ENCODE peak calls at places on chromosomes 6 and 20, in seven cellular contexts. B is NCI-H774; C is GM03348; A is T-helper 2 cell; P is stimulated activated CD4-positive, alpha-beta T cell treated with anti-CD3 and anti-CD28 coated beads, Interleukin-4, amount 100 ng/mL, for 48 hours; W is smooth muscle cell of the brain vasculature; S is lower lobe of right lung. H is an unnamed sample.

GRCh38 chr6:133724726-133725125 is 164.2 kb upstream of the TCF21 start:
- DNase-seq in P (no peak), B (no peak), S (no peak), A (no peak), W (no peak), C (peak), H (no peak)

GRCh38 chr20:4384961-4385360 is 336.7 kb upstream of the PRND start:
- DNase-seq in S (no peak), W (no peak), C (no peak), P (no peak), A (no peak), B (no peak), H (no peak)

GRCh38 chr20:62337558-62338293 is 29.4 kb downstream of the LAMA5 start:
- DNase-seq in C (no peak), A (no peak), B (no peak), S (no peak), W (no peak), P (no peak), H (no peak)

GRCh38 chr6:123329337-123329736 is 307.4 kb downstream of the TRDN start:
- DNase-seq in W (no peak), S (no peak), C (no peak), P (no peak), A (no peak), B (no peak), H (no peak)

GRCh38 chr20:61031101-61031830 is 220.8 kb upstream of the CDH4 start:
- DNase-seq in W (no peak), C (no peak), A (no peak), S (no peak), P (no peak), B (no peak), H (no peak)

GRCh38 chr6:142551145-142551811 is 249.5 kb downstream of the ADGRG6 start:
- DNase-seq in C (peak), S (no peak), A (no peak), W (no peak), P (peak), B (no peak), H (no peak)

GRCh38 chr6:33215761-33216649 is 7.7 kb downstream of the RING1 start:
- DNase-seq in C (no peak), P (no peak), S (no peak), B (no peak), A (no peak), W (no peak), H (no peak)

GRCh38 chr6:109118955-109119354 is 23.6 kb downstream of the CEP57L1 start:
- DNase-seq in W (no peak), A (no peak), B (no peak), S (no peak), C (no peak), P (no peak), H (no peak)

GRCh38 chr6:142030115-142030619 is 102.6 kb upstream of the GJE1 start:
- DNase-seq in W (no peak), P (no peak), A (peak), S (no peak), C (no peak), B (no peak), H (no peak)

GRCh38 chr6:157549468-157549745 is 168.4 kb downstream of the ZDHHC14 start:
- DNase-seq in A (no peak), B (no peak), W (no peak), S (no peak), P (no peak), C (no peak), H (no peak)

GRCh38 chr6:129104560-129104959 is 221.6 kb downstream of the LAMA2 start:
- DNase-seq in B (no peak), C (no peak), S (no peak), A (no peak), W (no peak), P (no peak), H (no peak)

GRCh38 chr6:64479134-64479533 is 843.5 kb downstream of the PHF3 start:
- DNase-seq in P (no peak), W (no peak), S (no peak), C (no peak), A (no peak), B (no peak), H (no peak)

GRCh38 chr20:11181964-11182363 is 508.2 kb upstream of the JAG1 start:
- DNase-seq in S (no peak), B (no peak), P (no peak), A (no peak), C (no peak), W (no peak), H (no peak)

GRCh38 chr20:18213002-18213401 is 75.3 kb upstream of the ZNF133 start:
- DNase-seq in B (no peak), A (no peak), W (no peak), S (no peak), P (no peak), C (no peak), H (no peak)

GRCh38 chr20:906703-907102 is 9.4 kb downstream of the ANGPT4 start:
- DNase-seq in P (no peak), A (no peak), B (no peak), C (no peak), W (no peak), S (no peak), H (no peak)

GRCh38 chr6:26304213-26305096 is 60.5 kb upstream of the BTN3A2 start:
- DNase-seq in P (no peak), W (no peak), S (no peak), C (peak), B (no peak), A (peak), H (peak)

GRCh38 chr6:169205176-169206160 is 48.2 kb downstream of the THBS2 start:
- DNase-seq in P (no peak), W (no peak), S (no peak), B (no peak), A (no peak), C (peak), H (no peak)

GRCh38 chr6:84172574-84172973 is 54.9 kb downstream of the CEP162 start:
- DNase-seq in W (no peak), S (no peak), P (no peak), A (no peak), C (no peak), B (no peak), H (no peak)

GRCh38 chr6:10847684-10848083 is 9.3 kb upstream of the MAK start:
- DNase-seq in P (no peak), C (no peak), S (no peak), A (no peak), B (no peak), W (no peak), H (no peak)

GRCh38 chr20:23178806-23179205 is 92.7 kb upstream of the CD93 start:
- DNase-seq in P (no peak), B (no peak), A (no peak), S (no peak), C (no peak), W (no peak), H (no peak)

GRCh38 chr6:15539722-15540270 is 123.0 kb downstream of the DTNBP1 start:
- DNase-seq in S (no peak), B (no peak), C (no peak), A (no peak), P (no peak), W (no peak), H (no peak)

GRCh38 chr20:48008850-48009535 is 223.7 kb upstream of the SULF2 start:
- DNase-seq in C (peak), B (no peak), P (no peak), A (no peak), S (no peak), W (no peak), H (no peak)

GRCh38 chr20:58714340-58714922 is 21.8 kb downstream of the NPEPL1 start:
- DNase-seq in W (no peak), C (peak), P (no peak), A (no peak), S (no peak), B (no peak), H (no peak)

GRCh38 chr6:134678436-134678889 is 271.4 kb downstream of the ALDH8A1 start:
- DNase-seq in S (no peak), B (no peak), P (no peak), W (peak), A (no peak), C (no peak), H (no peak)

GRCh38 chr6:47130086-47130485 is 88.0 kb upstream of the ADGRF1 start:
- DNase-seq in B (no peak), P (no peak), S (no peak), C (no peak), A (no peak), W (no peak), H (no peak)

GRCh38 chr6:51342393-51342792 is 523.7 kb downstream of the TFAP2B start:
- DNase-seq in W (no peak), C (no peak), P (no peak), A (no peak), B (no peak), S (no peak), H (no peak)

GRCh38 chr6:44473393-44473792 is 85.9 kb downstream of the CDC5L start:
- DNase-seq in W (no peak), S (no peak), B (no peak), A (no peak), P (no peak), C (no peak), H (no peak)

GRCh38 chr6:154167163-154167562 is 128.1 kb downstream of the OPRM1 start:
- DNase-seq in S (peak), W (no peak), C (no peak), P (no peak), B (peak), A (no peak), H (no peak)

GRCh38 chr20:59823030-59823423 is 110.4 kb downstream of the SYCP2 start:
- DNase-seq in A (no peak), S (no peak), P (no peak), C (no peak), W (no peak), B (no peak), H (no peak)

GRCh38 chr6:36519352-36519751 is 27.9 kb downstream of the STK38 start:
- DNase-seq in C (no peak), P (no peak), W (no peak), B (no peak), A (no peak), S (no peak), H (no peak)

GRCh38 chr20:16434087-16434664 is 139.1 kb downstream of the KIF16B start:
- DNase-seq in C (peak), B (no peak), P (peak), W (peak), A (no peak), S (peak), H (peak)

GRCh38 chr6:54335871-54336270 is 27.6 kb downstream of the TINAG start:
- DNase-seq in P (no peak), C (peak), S (no peak), A (no peak), B (no peak), W (peak), H (no peak)

GRCh38 chr20:24736131-24736843 is 212.8 kb upstream of the CST7 start:
- DNase-seq in A (no peak), B (no peak), S (no peak), W (no peak), C (no peak), P (no peak), H (no peak)

GRCh38 chr6:25369450-25370086 is 90.4 kb downstream of the CARMIL1 start:
- DNase-seq in A (no peak), B (peak), W (no peak), P (no peak), S (no peak), C (peak), H (no peak)

GRCh38 chr6:36373368-36374009 is 14.0 kb downstream of the ETV7 start:
- DNase-seq in P (no peak), B (no peak), A (no peak), C (no peak), S (no peak), W (no peak), H (no peak)

GRCh38 chr6:24922854-24923253 is 12.9 kb downstream of the RIPOR2 start:
- DNase-seq in C (no peak), P (no peak), A (no peak), B (no peak), S (no peak), W (no peak), H (no peak)